ENCODE peak calls at places on chromosomes 13 and 19, in seven cellular contexts. G, C, N, L, S, O and B are unnamed samples. For H3K4me1, the result is how much of the 10 kb centered on the place peaks cover.

GRCh38 chr19:28289294-28290063 is 923.5 kb downstream of the UQCRFS1 start:
- DNase-seq in G (no peak), C (no peak), N (peak), L (no peak), S (no peak), O (no peak), B (no peak)

GRCh38 chr13:95254341-95254740 is 46.9 kb downstream of the ABCC4 start:
- DNase-seq in G (no peak), C (no peak), N (peak), L (no peak), S (no peak), O (no peak), B (no peak)

GRCh38 chr19:8083141-8083540 is 30.6 kb downstream of the CCL25 start:
- DNase-seq in G (no peak), C (no peak), N (no peak), L (no peak), S (no peak), O (no peak), B (no peak)

GRCh38 chr19:47228937-47229673 is 1.9 kb downstream of the BBC3 start:
- DNase-seq in G (no peak), C (peak), N (peak), L (no peak), S (no peak), O (no peak), B (no peak)

GRCh38 chr19:48887861-48888612 is 10.5 kb downstream of the TULP2 start:
- DNase-seq in G (no peak), C (no peak), N (no peak), L (no peak), S (no peak), O (no peak), B (no peak)

GRCh38 chr19:35058370-35058769 is 16.8 kb downstream of the HPN start:
- DNase-seq in G (no peak), C (no peak), N (no peak), L (no peak), S (no peak), O (no peak), B (no peak)

GRCh38 chr13:75255159-75255558 is 226.8 kb downstream of the TBC1D4 start:
- DNase-seq in G (no peak), C (no peak), N (no peak), L (no peak), S (no peak), O (no peak), B (no peak)

GRCh38 chr13:57925250-57925649 is 293.7 kb downstream of the PCDH17 start:
- DNase-seq in G (no peak), C (no peak), N (no peak), L (no peak), S (no peak), O (no peak), B (no peak)

GRCh38 chr19:13600802-13601201 is 94.5 kb upstream of the CACNA1A start:
- DNase-seq in G (no peak), C (no peak), N (no peak), L (no peak), S (no peak), O (no peak), B (no peak)

GRCh38 chr19:2923510-2923909 is 21.3 kb downstream of the ZNF77 start:
- DNase-seq in G (no peak), C (no peak), N (peak), L (no peak), S (no peak), O (no peak), B (no peak)

GRCh38 chr19:12294308-12295158 is at the start of gene ZNF44:
- DNase-seq in G (peak), C (peak), N (peak), L (peak), S (peak), O (peak), B (peak)

GRCh38 chr19:34505321-34506025 is 23.9 kb downstream of the WTIP start:
- DNase-seq in G (no peak), C (peak), N (no peak), L (no peak), S (no peak), O (no peak), B (no peak)

GRCh38 chr19:2607712-2608601 is 94.5 kb downstream of the GNG7 start:
- DNase-seq in G (no peak), C (peak), N (no peak), L (no peak), S (no peak), O (no peak), B (no peak)

GRCh38 chr13:19093437-19093836 is 88.2 kb downstream of the TUBA3C start:
- DNase-seq in G (no peak), C (no peak), N (no peak), L (no peak), S (no peak), O (no peak), B (no peak)

GRCh38 chr13:23934481-23934880 is 37.2 kb upstream of the C1QTNF9B start:
- DNase-seq in G (no peak), C (no peak), N (peak), L (no peak), S (no peak), O (no peak), B (no peak)

GRCh38 chr13:111225810-111226546 is 94.5 kb upstream of the TEX29 start:
- DNase-seq in G (no peak), C (no peak), N (no peak), L (no peak), S (no peak), O (no peak), B (no peak)

GRCh38 chr13:110555601-110556223 is 5.8 kb downstream of the RAB20 start:
- DNase-seq in G (no peak), C (no peak), N (no peak), L (no peak), S (no peak), O (peak), B (no peak)

GRCh38 chr19:17178291-17178690 is 36.9 kb upstream of the USE1 start:
- DNase-seq in G (no peak), C (no peak), N (no peak), L (peak), S (no peak), O (no peak), B (no peak)

GRCh38 chr19:50721441-50722137 is 1.6 kb upstream of the CLEC11A start:
- DNase-seq in G (no peak), C (no peak), N (peak), L (no peak), S (no peak), O (no peak), B (no peak)

GRCh38 chr13:72698164-72698563 is 29.3 kb downstream of the MZT1 start:
- DNase-seq in G (no peak), C (no peak), N (no peak), L (no peak), S (no peak), O (no peak), B (no peak)

GRCh38 chr19:48968179-48968661 is 3.1 kb downstream of the FTL start:
- DNase-seq in G (no peak), C (no peak), N (peak), L (no peak), S (no peak), O (no peak), B (no peak)

GRCh38 chr19:43783636-43784035 is 2.9 kb upstream of the KCNN4 start:
- DNase-seq in G (no peak), C (no peak), N (no peak), L (no peak), S (no peak), O (no peak), B (no peak)

GRCh38 chr19:43780706-43781525 is at the start of gene KCNN4:
- DNase-seq in G (no peak), C (peak), N (peak), L (no peak), S (no peak), O (no peak), B (no peak)

GRCh38 chr19:43781630-43782310 is 997 bp upstream of the KCNN4 start:
- DNase-seq in G (no peak), C (no peak), N (no peak), L (no peak), S (no peak), O (no peak), B (no peak)

GRCh38 chr19:43782689-43783231 is 2.0 kb upstream of the KCNN4 start:
- DNase-seq in G (no peak), C (no peak), N (no peak), L (no peak), S (no peak), O (no peak), B (no peak)

DNA sequence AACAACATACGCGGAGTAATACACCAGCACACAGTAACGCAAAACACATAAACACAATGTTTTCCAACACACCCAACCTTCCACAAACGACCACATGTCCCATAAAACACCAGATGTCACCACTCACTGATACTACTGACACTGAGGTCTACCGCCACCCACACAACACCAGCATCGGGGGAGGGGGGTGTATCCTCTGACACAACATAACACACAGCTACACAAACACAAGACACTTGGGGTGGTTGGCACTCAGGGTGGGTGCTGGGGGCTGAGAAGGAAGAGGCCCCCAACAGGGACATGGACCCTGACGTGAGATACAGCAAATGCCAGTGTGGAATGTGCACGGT is 1.5 kb upstream of the KCNN4 start:
- DNase-seq in G (no peak), C (no peak), N (no peak), L (no peak), S (no peak), O (no peak), B (no peak)
- H3K4me1 ChIP-seq in G (under half), C (half or more), N (under half), L (under half), S (half or more), O (under half), B (half or more)

GRCh38 chr19:33296473-33297060 is 5.8 kb downstream of the CEBPA start:
- DNase-seq in G (peak), C (no peak), N (no peak), L (no peak), S (no peak), O (peak), B (no peak)
- H3K4me1 ChIP-seq in G (under half), C (under half), N (under half), L (half or more), S (under half), O (under half), B (under half)

GRCh38 chr19:14614099-14614412 is 31.2 kb downstream of the CLEC17A start:
- DNase-seq in G (no peak), C (no peak), N (no peak), L (peak), S (no peak), O (no peak), B (no peak)
- H3K4me1 ChIP-seq in G (under half), C (under half), N (under half), L (under half), S (under half), O (under half), B (under half)

GRCh38 chr19:954272-954671 is 28.4 kb downstream of the ARID3A start:
- DNase-seq in G (no peak), C (no peak), N (no peak), L (no peak), S (no peak), O (no peak), B (no peak)

GRCh38 chr19:954672-955494 is 29.0 kb downstream of the ARID3A start:
- DNase-seq in G (no peak), C (no peak), N (no peak), L (peak), S (no peak), O (peak), B (no peak)

GRCh38 chr19:952680-953500 is 27.1 kb downstream of the ARID3A start:
- DNase-seq in G (no peak), C (peak), N (no peak), L (peak), S (no peak), O (no peak), B (no peak)

GRCh38 chr19:952049-952679 is 26.3 kb downstream of the ARID3A start:
- DNase-seq in G (no peak), C (no peak), N (no peak), L (no peak), S (no peak), O (no peak), B (no peak)

GRCh38 chr19:953501-954271 is 27.9 kb downstream of the ARID3A start:
- DNase-seq in G (no peak), C (no peak), N (no peak), L (no peak), S (no peak), O (no peak), B (no peak)
- H3K4me1 ChIP-seq in G (under half), C (under half), N (under half), L (half or more), S (under half), O (under half), B (under half)

GRCh38 chr19:38650180-38650775 is 2.8 kb downstream of the ACTN4 start:
- DNase-seq in G (no peak), C (no peak), N (peak), L (no peak), S (no peak), O (no peak), B (no peak)

GRCh38 chr19:38650911-38651584 is 3.6 kb downstream of the ACTN4 start:
- DNase-seq in G (no peak), C (no peak), N (peak), L (no peak), S (peak), O (no peak), B (no peak)

GRCh38 chr19:38655148-38655824 is 7.8 kb downstream of the ACTN4 start:
- DNase-seq in G (no peak), C (no peak), N (no peak), L (no peak), S (no peak), O (no peak), B (no peak)

GRCh38 chr19:38654478-38655079 is 7.1 kb downstream of the ACTN4 start:
- DNase-seq in G (no peak), C (no peak), N (peak), L (no peak), S (no peak), O (no peak), B (no peak)

DNA sequence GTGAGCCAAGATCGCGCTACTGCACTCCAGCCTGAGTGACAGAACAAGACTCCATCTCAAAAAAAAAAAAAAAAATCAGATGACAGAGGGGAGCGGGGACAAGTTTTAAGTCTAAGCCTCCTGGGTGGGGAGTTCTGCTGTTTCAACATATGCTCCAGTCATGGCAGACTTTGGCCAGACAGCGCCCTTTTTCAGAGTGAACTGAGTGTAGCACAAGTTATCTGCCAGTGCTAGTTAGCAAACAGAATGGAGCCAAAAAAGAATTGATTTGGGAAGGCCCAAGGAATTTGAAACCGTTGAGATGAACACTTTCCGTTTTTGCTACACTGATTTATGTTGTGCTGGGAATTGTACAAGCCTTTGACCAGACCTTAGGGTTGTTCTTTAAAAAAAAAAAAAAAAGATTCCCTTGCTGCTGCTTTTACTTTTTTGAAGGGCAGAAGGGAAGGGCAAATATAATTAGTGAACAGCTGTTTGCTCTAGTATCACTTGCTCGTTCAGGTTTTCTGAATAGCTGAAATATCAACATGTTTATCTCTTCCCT is 5.7 kb downstream of the ACTN4 start:
- DNase-seq in G (no peak), C (no peak), N (peak), L (no peak), S (no peak), O (peak), B (no peak)
- H3K4me1 ChIP-seq in G (half or more), C (half or more), N (half or more), L (under half), S (half or more), O (half or more), B (half or more)